ENCODE peak calls at places on chromosomes 11 and 22, in seven cellular contexts. N is endothelial cell of umbilical vein, B is fibroblast of lung, W is GM23338, D is stomach, Y is WERI-Rb-1, K is upper lobe of right lung. C is an unnamed sample.

GRCh38 chr11:59801160-59801706 is 9.3 kb downstream of the MRPL16 start:
- DNase-seq in D (no peak), W (no peak), N (peak; percentile 39), B (no peak), Y (no peak), K (no peak), C (no peak)

GRCh38 chr11:61861634-61862033 is 29.7 kb downstream of the FADS3 start:
- DNase-seq in W (no peak), K (no peak), N (no peak), B (no peak), D (no peak), Y (no peak), C (no peak)

GRCh38 chr11:8671651-8672062 is 10.8 kb downstream of the TRIM66 start:
- DNase-seq in D (no peak), W (no peak), Y (no peak), B (peak; percentile 80), K (no peak), N (no peak), C (peak; percentile 59)

GRCh38 chr11:120511804-120512726 is 517 bp downstream of the GRIK4 start:
- DNase-seq in D (peak; percentile 23), W (no peak), N (no peak), K (peak; percentile 65), Y (peak; percentile 31), B (no peak), C (no peak)

GRCh38 chr22:38230108-38230825 is 28.5 kb downstream of the MAFF start:
- DNase-seq in Y (peak; percentile 47), W (peak; percentile 73), N (peak; percentile 85), K (no peak), D (peak; percentile 82), B (peak; percentile 47), C (no peak)

GRCh38 chr22:24827305-24827704 is 21.3 kb downstream of the SGSM1 start:
- DNase-seq in N (no peak), D (peak; percentile 83), Y (no peak), W (no peak), K (peak; percentile 81), B (no peak), C (no peak)

GRCh38 chr11:84117394-84117793 is 831.2 kb upstream of the CCDC90B start:
- DNase-seq in B (peak; percentile 3), W (no peak), D (no peak), N (no peak), K (no peak), Y (no peak), C (no peak)

GRCh38 chr11:55967914-55968313 is 1.8 kb downstream of the OR10AG1 start:
- DNase-seq in B (no peak), W (no peak), D (no peak), K (no peak), N (no peak), Y (no peak), C (no peak)

GRCh38 chr11:79493555-79494171 is 52.8 kb upstream of the TENM4 start:
- DNase-seq in N (peak; percentile 40), Y (peak; percentile 81), B (peak; percentile 70), W (peak; percentile 97), D (peak; percentile 72), K (peak; percentile 77), C (peak; percentile 61)

GRCh38 chr11:74162688-74163467 is 7.9 kb downstream of the C2CD3 start:
- DNase-seq in Y (no peak), D (no peak), W (no peak), B (no peak), K (no peak), N (no peak), C (no peak)

GRCh38 chr11:43837879-43838278 is 42.8 kb upstream of the ALKBH3 start:
- DNase-seq in W (no peak), B (no peak), K (no peak), N (no peak), Y (no peak), D (no peak), C (no peak)

GRCh38 chr11:67671211-67671520 is 3.3 kb downstream of the ALDH3B2 start:
- DNase-seq in W (no peak), Y (no peak), K (no peak), B (no peak), D (no peak), N (no peak), C (no peak)

DNA sequence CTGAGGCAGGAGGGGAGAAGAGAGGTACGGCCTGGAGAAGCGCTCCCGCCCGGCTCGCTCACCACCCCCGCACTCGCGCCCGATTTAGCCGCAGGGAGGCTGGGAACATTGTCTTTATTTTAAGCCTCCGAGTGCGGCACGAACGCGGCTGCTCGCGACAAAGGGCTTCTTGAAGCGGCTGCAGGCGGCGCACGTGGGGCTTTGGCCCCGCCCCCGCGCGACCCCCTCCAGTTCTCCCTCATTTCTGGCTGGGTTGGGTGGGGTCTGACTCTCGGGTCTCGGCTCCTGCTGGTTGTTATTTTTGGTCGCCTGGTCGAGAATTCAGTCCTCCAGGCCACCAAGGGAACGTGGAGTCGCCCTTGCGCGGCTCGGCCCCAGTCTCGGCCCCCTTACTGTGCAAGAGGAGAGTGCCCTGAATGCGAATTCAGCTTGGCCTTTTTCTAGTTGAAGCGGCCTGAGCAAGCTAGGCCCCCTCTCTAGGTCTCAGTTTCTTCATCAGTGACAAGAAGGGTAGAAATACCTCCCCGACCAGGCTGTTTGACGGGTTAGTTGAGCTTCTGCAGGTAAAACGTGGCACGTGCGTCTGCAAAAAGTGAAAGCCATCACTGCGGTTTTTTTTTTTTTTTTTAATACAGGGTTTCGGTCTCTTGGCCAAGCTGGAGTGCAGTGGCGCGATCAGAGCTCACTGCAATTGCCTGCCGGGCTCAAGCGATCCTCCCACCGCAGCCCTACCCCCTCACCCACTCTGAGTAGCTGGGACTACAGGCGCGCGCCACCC is 2.7 kb upstream of the CHRM1 start:
- DNase-seq in W (peak; percentile 49), Y (no peak), N (no peak), K (peak; percentile 61), B (no peak), D (no peak), C (no peak)
- H3K27me3 ChIP-seq in W (peaks cover 86% of the 10 kb centered on the region), Y (no peaks in the 10 kb centered on the region), N (peaks cover 52% of the 10 kb centered on the region), K (peaks cover 76% of the 10 kb centered on the region), B (peaks cover 56% of the 10 kb centered on the region), D (peaks cover 58% of the 10 kb centered on the region), C (peaks cover 7% of the 10 kb centered on the region)

GRCh38 chr22:41772645-41773044 is 27.8 kb upstream of the CCDC134 start:
- DNase-seq in D (no peak), B (no peak), K (no peak), W (no peak), Y (no peak), N (no peak), C (no peak)
- H3K27me3 ChIP-seq in D (no peaks in the 10 kb centered on the region), B (no peaks in the 10 kb centered on the region), K (no peaks in the 10 kb centered on the region), W (no peaks in the 10 kb centered on the region), Y (no peaks in the 10 kb centered on the region), N (no peaks in the 10 kb centered on the region), C (no peaks in the 10 kb centered on the region)

GRCh38 chr22:20738394-20739089 is 35.4 kb upstream of the SERPIND1 start:
- DNase-seq in K (no peak), Y (no peak), W (no peak), N (no peak), B (no peak), D (no peak), C (no peak)
- H3K27me3 ChIP-seq in K (no peaks in the 10 kb centered on the region), Y (no peaks in the 10 kb centered on the region), W (no peaks in the 10 kb centered on the region), N (no peaks in the 10 kb centered on the region), B (no peaks in the 10 kb centered on the region), D (no peaks in the 10 kb centered on the region), C (no peaks in the 10 kb centered on the region)

GRCh38 chr11:133953571-133953970 is 3.2 kb downstream of the IGSF9B start:
- DNase-seq in K (no peak), D (no peak), W (no peak), B (no peak), N (no peak), Y (no peak), C (no peak)
- H3K27me3 ChIP-seq in K (peaks cover 70% of the 10 kb centered on the region), D (peaks cover 40% of the 10 kb centered on the region), W (peaks cover 17% of the 10 kb centered on the region), B (peaks cover 35% of the 10 kb centered on the region), N (peaks cover 40% of the 10 kb centered on the region), Y (no peaks in the 10 kb centered on the region), C (no peaks in the 10 kb centered on the region)

DNA sequence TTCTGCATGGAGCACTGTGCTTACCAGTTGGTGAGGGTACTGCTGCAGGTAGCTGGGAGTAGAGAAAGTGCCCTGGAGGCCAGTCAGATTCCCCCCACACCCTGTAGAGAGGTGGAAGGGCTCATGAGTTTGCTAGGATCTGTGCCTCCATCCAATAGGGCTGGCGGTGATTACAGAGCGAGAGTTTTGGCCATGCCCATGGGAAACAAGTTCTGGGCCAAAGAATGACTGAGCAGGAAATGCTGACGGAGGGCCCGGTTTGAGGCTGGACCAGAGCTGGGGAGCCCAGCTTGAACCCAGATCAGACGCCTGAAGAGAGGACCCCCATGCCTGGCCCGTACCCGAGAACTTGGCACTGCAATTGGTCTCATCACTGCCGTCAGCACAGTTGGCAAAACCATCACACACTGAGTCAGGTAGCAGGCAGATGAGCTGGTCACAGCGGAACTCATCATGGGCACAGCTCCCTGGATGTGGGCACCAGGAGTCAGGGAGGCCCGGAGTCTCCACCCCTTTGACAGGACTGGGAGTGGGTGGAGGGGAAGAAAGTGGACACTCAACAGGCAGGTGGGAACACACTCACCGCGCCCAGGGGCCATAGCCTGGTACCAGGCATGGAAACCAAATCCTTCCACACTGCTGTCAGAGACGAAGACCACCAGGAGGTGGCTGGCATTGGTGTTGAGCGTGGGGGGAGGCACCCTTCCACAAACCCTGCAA is 2.1 kb downstream of the MFRP start:
- DNase-seq in D (no peak), K (no peak), N (no peak), Y (no peak), B (no peak), W (no peak), C (no peak)
- H3K27me3 ChIP-seq in D (peaks cover 18% of the 10 kb centered on the region), K (peaks cover 13% of the 10 kb centered on the region), N (no peaks in the 10 kb centered on the region), Y (peaks cover 15% of the 10 kb centered on the region), B (peaks cover 24% of the 10 kb centered on the region), W (peaks cover 38% of the 10 kb centered on the region), C (no peaks in the 10 kb centered on the region)

GRCh38 chr11:76321820-76322524 is 59.0 kb downstream of the THAP12 start:
- DNase-seq in W (peak; percentile 36), Y (no peak), D (no peak), N (no peak), K (no peak), B (no peak), C (no peak)
- H3K27me3 ChIP-seq in W (peaks cover 43% of the 10 kb centered on the region), Y (no peaks in the 10 kb centered on the region), D (peaks cover 20% of the 10 kb centered on the region), N (peaks cover 16% of the 10 kb centered on the region), K (peaks cover 5% of the 10 kb centered on the region), B (peaks cover 9% of the 10 kb centered on the region), C (no peaks in the 10 kb centered on the region)

DNA sequence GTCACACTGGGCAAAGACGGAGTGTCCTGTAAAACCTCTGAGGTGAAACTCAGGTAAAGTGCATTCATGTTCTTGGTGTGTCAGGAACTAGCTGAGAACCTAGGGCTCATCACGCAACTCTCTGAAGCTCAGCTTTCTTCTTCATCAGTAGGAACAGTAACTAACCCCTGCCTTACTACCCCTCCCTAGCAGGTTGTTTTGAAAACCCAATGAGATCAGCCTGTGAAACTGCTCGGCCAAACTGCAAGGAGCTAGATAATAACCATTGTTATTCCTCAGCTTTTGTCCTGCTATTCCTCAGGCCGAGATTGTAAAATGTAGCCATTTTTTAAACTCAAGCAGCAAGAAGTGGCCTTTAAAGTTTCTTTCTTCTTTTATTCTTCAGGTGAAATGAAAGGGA is 9.8 kb upstream of the FJX1 start:
- DNase-seq in K (no peak), N (no peak), Y (no peak), D (no peak), B (no peak), W (peak; percentile 34), C (no peak)
- H3K27me3 ChIP-seq in K (no peaks in the 10 kb centered on the region), N (peaks cover 51% of the 10 kb centered on the region), Y (no peaks in the 10 kb centered on the region), D (no peaks in the 10 kb centered on the region), B (no peaks in the 10 kb centered on the region), W (no peaks in the 10 kb centered on the region), C (peaks cover 9% of the 10 kb centered on the region)

DNA sequence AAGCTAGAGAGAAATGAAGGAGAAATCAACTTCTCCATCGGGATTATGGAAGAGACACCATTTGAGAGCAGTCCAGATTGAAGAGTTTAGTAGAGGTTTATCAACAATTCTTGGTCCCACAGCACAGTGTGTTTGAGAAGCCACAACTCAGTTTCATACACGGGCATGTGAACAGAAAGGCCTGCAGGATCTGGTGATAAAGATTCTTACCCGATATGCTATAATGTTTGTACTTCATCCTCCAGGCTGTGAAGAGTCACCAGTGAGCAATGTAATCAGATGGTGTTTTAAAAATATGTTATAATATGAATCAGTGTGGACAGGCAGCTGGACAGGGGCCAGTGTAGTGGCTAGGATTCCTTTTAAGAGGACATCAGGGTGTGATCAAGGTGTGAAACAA is 29.7 kb upstream of the VWA5A start:
- DNase-seq in K (no peak), Y (no peak), W (no peak), B (no peak), D (no peak), N (no peak), C (no peak)
- H3K27me3 ChIP-seq in K (peaks cover 8% of the 10 kb centered on the region), Y (no peaks in the 10 kb centered on the region), W (no peaks in the 10 kb centered on the region), B (no peaks in the 10 kb centered on the region), D (no peaks in the 10 kb centered on the region), N (peaks cover 14% of the 10 kb centered on the region), C (no peaks in the 10 kb centered on the region)

C was measured in right atrium auricular region.